ENCODE peak calls at places on chromosomes 4 and X, in eight cellular contexts. Y, E, N, J, C, S, R and V are unnamed samples.

GRCh38 chr4:137454767-137455166 is 77.5 kb downstream of the PCDH18 start:
- DNase-seq in Y (no peak), E (no peak), N (no peak), J (no peak), C (no peak), S (no peak), R (no peak), V (no peak)

GRCh38 chr4:107837298-107837697 is 12.6 kb downstream of the SGMS2 start:
- DNase-seq in Y (peak; percentile 57), E (peak; percentile 28), N (no peak), J (peak; percentile 19), C (no peak), S (no peak), R (no peak), V (no peak)

GRCh38 chrX:2502120-2502667 is 1.4 kb upstream of the DHRSX start:
- DNase-seq in Y (no peak), E (no peak), N (no peak), J (no peak), C (no peak), S (no peak), R (no peak), V (no peak)

GRCh38 chr4:136355970-136356369 is 1176.3 kb downstream of the PCDH18 start:
- DNase-seq in Y (no peak), E (no peak), N (no peak), J (no peak), C (no peak), S (no peak), R (no peak), V (no peak)

GRCh38 chrX:135489542-135489941 is 30.9 kb upstream of the INTS6L start:
- DNase-seq in Y (no peak), E (no peak), N (no peak), J (no peak), C (no peak), S (no peak), R (no peak), V (no peak)

GRCh38 chr4:54556081-54556480 is 101.7 kb upstream of the KIT start:
- DNase-seq in Y (no peak), E (no peak), N (no peak), J (no peak), C (no peak), S (no peak), R (no peak), V (no peak)

GRCh38 chr4:148067307-148067916 is 335.5 kb downstream of the ARHGAP10 start:
- DNase-seq in Y (no peak), E (no peak), N (no peak), J (no peak), C (no peak), S (no peak), R (no peak), V (no peak)

GRCh38 chr4:101644516-101644915 is 146.0 kb upstream of the BANK1 start:
- DNase-seq in Y (no peak), E (no peak), N (no peak), J (no peak), C (no peak), S (no peak), R (no peak), V (no peak)

GRCh38 chrX:109475174-109475891 is 6.6 kb downstream of the GUCY2F start:
- DNase-seq in Y (no peak), E (peak; percentile 56), N (no peak), J (peak; percentile 11), C (no peak), S (peak; percentile 34), R (peak; percentile 60), V (peak; percentile 53)

GRCh38 chrX:31658360-31658759 is 586.5 kb upstream of the FTHL17 start:
- DNase-seq in Y (no peak), E (peak; percentile 29), N (no peak), J (no peak), C (no peak), S (peak; percentile 49), R (peak; percentile 52), V (no peak)

GRCh38 chrX:47564438-47565085 is 3.6 kb downstream of the ARAF start:
- DNase-seq in Y (no peak), E (no peak), N (no peak), J (no peak), C (no peak), S (no peak), R (no peak), V (no peak)

DNA sequence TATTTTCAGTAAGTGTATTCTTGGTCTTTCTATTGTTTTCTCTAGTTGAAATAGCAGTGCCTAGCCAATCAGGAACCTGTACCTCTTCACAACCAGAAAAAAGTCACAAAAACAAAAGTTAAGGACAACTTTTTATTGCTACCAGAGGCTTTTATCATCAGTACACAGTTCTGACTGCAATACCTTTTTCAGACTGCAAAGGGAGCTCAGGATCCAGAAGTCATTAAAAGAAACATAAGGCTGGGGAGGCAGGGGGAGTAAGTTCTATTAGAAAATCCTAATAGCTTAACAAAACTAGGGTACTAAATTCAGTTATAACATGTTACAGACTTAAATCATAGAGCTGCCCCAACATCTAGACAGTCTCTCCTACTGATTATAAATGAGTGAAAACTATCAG is 28.8 kb downstream of the CCNI start:
- DNase-seq in Y (no peak), E (no peak), N (no peak), J (no peak), C (no peak), S (peak; percentile 44), R (peak; percentile 69), V (no peak)
- H3K36me3 ChIP-seq in Y (no peaks in the 10 kb centered on the region), E (peaks cover 10% of the 10 kb centered on the region), N (peaks cover 5% of the 10 kb centered on the region), J (peaks cover 56% of the 10 kb centered on the region), C (peaks cover 30% of the 10 kb centered on the region), S (peaks cover 22% of the 10 kb centered on the region), R (peaks cover 55% of the 10 kb centered on the region), V (peaks cover 35% of the 10 kb centered on the region)

GRCh38 chr4:10089346-10089745 is 27.3 kb downstream of the WDR1 start:
- DNase-seq in Y (peak; percentile 85), E (no peak), N (no peak), J (peak; percentile 19), C (no peak), S (no peak), R (peak; percentile 39), V (no peak)

GRCh38 chr4:10087152-10087791 is 29.3 kb downstream of the WDR1 start:
- DNase-seq in Y (no peak), E (no peak), N (no peak), J (peak; percentile 12), C (no peak), S (no peak), R (no peak), V (no peak)

GRCh38 chr4:10090467-10091250 is 25.9 kb downstream of the WDR1 start:
- DNase-seq in Y (no peak), E (no peak), N (no peak), J (peak; percentile 11), C (no peak), S (no peak), R (no peak), V (no peak)

GRCh38 chr4:10086506-10087120 is 30.0 kb downstream of the WDR1 start:
- DNase-seq in Y (peak; percentile 40), E (no peak), N (no peak), J (peak; percentile 13), C (no peak), S (no peak), R (no peak), V (no peak)

DNA sequence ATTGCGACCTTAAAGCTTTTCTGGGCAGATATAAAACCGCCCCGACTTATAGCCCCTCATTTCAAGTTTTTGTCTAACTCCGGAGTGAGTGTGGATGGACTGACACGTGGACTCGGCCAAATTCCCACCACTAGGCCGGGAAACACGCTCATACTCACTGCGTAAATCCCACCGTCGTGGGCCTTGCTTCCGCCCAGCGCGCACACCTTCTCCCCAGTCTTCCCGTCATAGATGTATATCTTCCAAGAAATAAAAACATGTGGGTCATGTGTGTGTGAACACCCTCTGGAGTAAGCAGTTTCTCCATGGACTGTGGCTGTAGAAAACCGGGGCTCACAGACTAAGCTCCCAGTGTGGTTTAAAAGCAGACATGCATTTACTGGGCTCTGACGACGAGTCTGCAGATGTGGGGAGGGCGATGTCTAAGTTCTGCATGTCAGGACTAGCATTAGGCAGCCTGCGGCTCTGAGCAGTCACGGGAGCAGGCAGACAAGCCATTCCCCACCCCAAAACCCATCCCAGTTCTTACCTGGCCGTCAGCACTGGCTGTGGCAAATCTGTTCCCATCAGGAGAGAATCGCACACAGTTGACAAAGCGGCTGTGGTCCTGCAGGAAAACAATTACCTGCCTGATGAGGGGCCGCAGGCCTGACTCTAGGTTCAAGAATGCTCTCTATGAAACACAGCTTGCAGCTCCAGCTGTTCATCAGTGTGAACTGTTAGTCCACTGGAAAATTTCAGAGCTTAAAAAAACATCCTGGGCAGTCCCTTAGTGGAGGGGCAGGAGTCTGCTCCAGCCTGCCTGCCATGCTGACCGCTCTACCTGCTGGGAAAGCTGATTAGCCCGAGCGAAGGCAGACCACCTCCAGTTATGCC is 28.2 kb downstream of the WDR1 start:
- DNase-seq in Y (no peak), E (peak; percentile 84), N (no peak), J (no peak), C (no peak), S (no peak), R (no peak), V (no peak)
- H3K36me3 ChIP-seq in Y (no peaks in the 10 kb centered on the region), E (peaks cover 81% of the 10 kb centered on the region), N (peaks cover 95% of the 10 kb centered on the region), J (peaks cover 86% of the 10 kb centered on the region), C (peaks cover 100% of the 10 kb centered on the region), S (peaks cover 97% of the 10 kb centered on the region), R (peaks cover 79% of the 10 kb centered on the region), V (peaks cover 98% of the 10 kb centered on the region)

DNA sequence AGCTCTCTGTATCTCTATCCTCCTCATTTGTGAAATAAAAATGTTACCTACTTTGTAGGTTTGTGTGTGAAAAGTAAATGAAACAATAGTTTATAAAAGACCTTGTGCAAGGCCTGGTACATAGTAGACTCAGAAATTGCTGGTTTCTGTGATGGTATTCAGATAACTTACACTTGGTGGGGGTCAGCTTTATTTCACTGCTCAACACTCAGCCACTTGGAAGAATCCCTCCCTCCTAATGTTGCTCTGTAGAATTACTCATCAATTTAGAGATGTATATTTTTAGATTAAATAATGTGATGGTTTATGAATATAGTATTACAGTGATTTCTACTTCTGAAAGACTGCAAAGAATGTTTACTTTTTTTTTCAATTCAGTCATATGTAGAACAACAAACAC is 32.7 kb downstream of the SMARCAD1 start:
- DNase-seq in Y (no peak), E (no peak), N (no peak), J (no peak), C (no peak), S (peak; percentile 17), R (no peak), V (no peak)
- H3K36me3 ChIP-seq in Y (no peaks in the 10 kb centered on the region), E (peaks cover 5% of the 10 kb centered on the region), N (peaks cover 21% of the 10 kb centered on the region), J (peaks cover 65% of the 10 kb centered on the region), C (peaks cover 67% of the 10 kb centered on the region), S (peaks cover 15% of the 10 kb centered on the region), R (peaks cover 70% of the 10 kb centered on the region), V (peaks cover 18% of the 10 kb centered on the region)

DNA sequence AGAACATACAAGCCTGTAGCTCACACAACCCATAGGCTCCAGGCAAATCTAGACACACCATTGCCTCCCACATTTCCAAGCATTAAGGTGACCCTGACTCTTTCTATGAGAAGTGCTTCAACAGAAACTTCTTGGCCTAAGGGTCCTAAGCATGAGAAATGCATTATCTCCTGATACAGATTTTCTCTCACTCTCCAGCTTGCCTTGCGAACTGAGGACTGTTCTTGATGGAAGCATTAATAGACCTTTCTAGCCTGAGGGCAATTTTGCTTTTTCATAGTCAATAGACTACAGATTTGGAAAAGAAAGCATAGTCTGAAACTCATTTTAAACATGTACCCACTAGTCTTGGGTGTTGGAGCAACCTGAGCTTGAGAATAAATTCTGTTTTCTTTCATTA is 1801.3 kb upstream of the PCDH7 start:
- DNase-seq in Y (no peak), E (no peak), N (no peak), J (no peak), C (no peak), S (no peak), R (no peak), V (no peak)
- H3K36me3 ChIP-seq in Y (no peaks in the 10 kb centered on the region), E (no peaks in the 10 kb centered on the region), N (no peaks in the 10 kb centered on the region), J (no peaks in the 10 kb centered on the region), C (no peaks in the 10 kb centered on the region), S (no peaks in the 10 kb centered on the region), R (no peaks in the 10 kb centered on the region), V (no peaks in the 10 kb centered on the region)

GRCh38 chr4:184713887-184714286 is 20.0 kb downstream of the CENPU start:
- DNase-seq in Y (no peak), E (no peak), N (no peak), J (no peak), C (no peak), S (no peak), R (no peak), V (no peak)
- H3K36me3 ChIP-seq in Y (no peaks in the 10 kb centered on the region), E (no peaks in the 10 kb centered on the region), N (no peaks in the 10 kb centered on the region), J (no peaks in the 10 kb centered on the region), C (peaks cover 50% of the 10 kb centered on the region), S (peaks cover 1% of the 10 kb centered on the region), R (no peaks in the 10 kb centered on the region), V (no peaks in the 10 kb centered on the region)